ENCODE peak calls at places on chromosomes 13 and 19, in four cellular contexts. E, N, A and H are unnamed samples.

GRCh38 chr19:38267780-38268430 is 3.5 kb downstream of the SPINT2 start:
- DNase-seq in N (no peak), A (no peak), E (no peak), H (peak; percentile 81)

GRCh38 chr19:16944626-16945363 is 56.0 kb downstream of the F2RL3 start:
- DNase-seq in N (no peak), E (no peak), A (peak; percentile 38), H (no peak)

GRCh38 chr13:75725784-75726183 is 89.7 kb downstream of the LMO7 start:
- DNase-seq in E (no peak), A (no peak), N (no peak), H (no peak)

GRCh38 chr13:29886446-29886845 is 36.0 kb upstream of the UBL3 start:
- DNase-seq in N (no peak), E (no peak), A (no peak), H (no peak)

GRCh38 chr13:112346899-112347229 is 29.3 kb upstream of the SPACA7 start:
- DNase-seq in N (peak; percentile 31), E (no peak), A (no peak), H (no peak)

GRCh38 chr13:42574435-42575311 is 721 bp downstream of the TNFSF11 start:
- DNase-seq in A (no peak), E (no peak), N (no peak), H (no peak)

GRCh38 chr19:53463263-53463662 is 4.3 kb upstream of the ZNF813 start:
- DNase-seq in A (peak; percentile 19), E (no peak), N (peak; percentile 80), H (no peak)

GRCh38 chr19:49432141-49433073 is 7.2 kb downstream of the GFY start:
- DNase-seq in E (no peak), N (no peak), A (no peak), H (no peak)

GRCh38 chr19:35013820-35014754 is 14.0 kb downstream of the GRAMD1A start:
- DNase-seq in A (no peak), N (no peak), E (no peak), H (no peak)

GRCh38 chr19:46390866-46391265 is 22.5 kb downstream of the CCDC8 start:
- DNase-seq in E (no peak), N (no peak), A (no peak), H (no peak)

GRCh38 chr13:106140476-106140875 is 395.0 kb downstream of the EFNB2 start:
- DNase-seq in A (no peak), E (no peak), N (no peak), H (no peak)

GRCh38 chr13:106145070-106145469 is 390.4 kb downstream of the EFNB2 start:
- DNase-seq in E (no peak), N (no peak), A (no peak), H (no peak)

GRCh38 chr13:106145997-106146864 is 389.2 kb downstream of the EFNB2 start:
- DNase-seq in A (no peak), E (no peak), N (no peak), H (no peak)

GRCh38 chr13:106143392-106143791 is 392.1 kb downstream of the EFNB2 start:
- DNase-seq in E (no peak), A (no peak), N (no peak), H (no peak)

GRCh38 chr13:106143930-106144709 is 391.3 kb downstream of the EFNB2 start:
- DNase-seq in N (no peak), E (no peak), A (no peak), H (no peak)
- TF ChIP-seq EP300 in N (no peak), E (no peak), A (no peak), H (no peak)

DNA sequence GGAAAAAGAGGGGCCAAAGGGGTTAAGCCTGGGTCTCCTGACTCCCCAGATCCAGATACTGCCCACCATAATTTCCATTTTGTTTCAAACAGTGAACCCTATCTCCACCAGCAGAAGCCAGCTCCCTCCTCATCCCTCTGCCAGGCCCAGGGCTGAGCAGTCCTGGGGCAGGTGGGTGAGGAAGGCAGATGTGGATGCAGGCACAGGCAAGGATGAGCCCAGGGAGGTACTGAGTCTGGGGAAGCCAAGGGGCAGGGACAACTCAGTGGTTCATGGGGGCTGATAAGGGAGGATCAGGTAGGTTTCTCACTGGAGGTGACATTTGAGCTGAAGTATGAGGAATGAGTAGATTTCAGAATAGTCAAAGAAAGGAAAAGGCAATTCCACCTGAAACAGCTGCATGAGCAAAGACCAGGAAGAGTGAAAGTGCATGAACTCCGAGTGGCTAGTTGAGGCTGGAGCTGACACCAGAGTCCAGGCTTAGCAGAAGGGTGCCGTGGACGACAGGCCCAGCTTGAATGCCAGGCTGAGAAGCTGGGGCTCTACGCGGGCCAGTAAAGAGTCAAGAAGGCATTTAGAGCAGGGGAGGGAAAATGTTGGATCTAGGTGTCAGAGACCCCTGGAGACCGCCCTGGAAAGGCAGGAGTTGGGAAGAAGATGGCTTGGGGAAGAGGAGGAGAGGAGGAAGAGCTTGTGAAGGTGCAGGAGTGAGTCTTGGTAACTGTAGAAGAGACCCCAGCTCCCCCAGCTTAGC is 10.3 kb downstream of the CIC start:
- DNase-seq in E (no peak), A (peak; percentile 9), N (no peak), H (no peak)
- TF ChIP-seq PHF8 in E (no peak), A (no peak), N (no peak), H (no peak)

DNA sequence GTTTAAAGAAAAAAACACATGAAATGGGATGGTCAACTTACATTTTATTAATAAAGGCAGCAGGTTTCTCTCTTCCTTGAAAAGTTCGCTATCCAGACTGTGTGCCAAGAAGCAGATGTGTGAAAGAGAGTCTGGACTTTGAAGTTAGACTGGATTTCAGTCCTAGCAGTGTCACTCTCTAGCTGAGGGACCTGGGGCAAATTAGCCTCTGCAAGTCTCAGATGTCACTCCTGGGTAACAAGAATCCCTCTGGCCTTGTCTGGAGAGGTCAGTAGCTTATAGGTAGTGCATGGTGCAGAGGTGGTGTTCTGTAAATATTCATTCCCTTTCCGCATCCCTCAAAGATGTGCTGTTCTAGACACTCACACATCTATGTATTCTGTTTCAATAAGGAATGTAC is 187.6 kb upstream of the RNF113B start:
- DNase-seq in A (no peak), N (no peak), E (no peak), H (no peak)
- TF ChIP-seq USF2 in A (no peak), N (no peak), E (no peak), H (no peak)

GRCh38 chr19:51889934-51890333 is 2.2 kb upstream of the ZNF577 start:
- DNase-seq in A (no peak), N (no peak), E (no peak), H (no peak)

GRCh38 chr19:51884713-51885112 is 3.0 kb downstream of the ZNF577 start:
- DNase-seq in E (no peak), A (no peak), N (no peak), H (no peak)

GRCh38 chr19:51891193-51891747 is 3.5 kb upstream of the ZNF577 start:
- DNase-seq in A (no peak), N (no peak), E (no peak), H (no peak)

GRCh38 chr19:51882518-51882917 is 5.2 kb downstream of the ZNF577 start:
- DNase-seq in A (no peak), E (no peak), N (no peak), H (no peak)

GRCh38 chr19:51887522-51888498 is at the start of gene ZNF577:
- DNase-seq in E (no peak), A (no peak), N (peak; percentile 89), H (no peak)
- TF ChIP-seq EP300 in E (no peak), A (no peak), N (no peak), H (no peak)

DNA sequence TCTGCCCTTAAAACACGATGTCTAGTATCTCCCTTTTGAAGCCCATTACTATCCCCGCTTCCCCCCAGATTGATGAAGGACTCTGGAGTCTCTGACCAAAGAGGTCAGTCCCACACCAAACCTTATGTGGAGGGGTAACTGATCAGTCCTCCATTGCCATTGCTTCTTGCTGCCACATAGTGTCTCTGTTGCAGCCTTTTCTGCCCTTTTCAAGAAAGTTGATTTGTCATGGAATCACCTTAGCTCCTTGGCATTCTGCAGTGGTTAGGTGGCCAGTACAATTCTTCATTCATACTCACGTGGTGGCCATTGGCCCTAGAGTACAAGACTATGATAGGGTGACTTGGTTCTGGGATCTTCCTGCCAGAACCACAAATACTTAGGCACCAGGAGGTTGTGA is 8.4 kb upstream of the HTR2A start:
- DNase-seq in A (peak; percentile 2), E (no peak), N (peak; percentile 2), H (peak; percentile 5)
- TF ChIP-seq PHF8 in A (no peak), E (no peak), N (no peak), H (no peak)